ENCODE peak calls at places on chromosomes 16 and 17, in six cellular contexts. A is CD8-positive, alpha-beta memory T cell; O is suprapubic skin; X is upper lobe of right lung; F is Panc1; G is upper lobe of left lung. E is an unnamed sample.

GRCh38 chr17:56630202-56630601 is 36.7 kb downstream of the NOG start:
- DNase-seq in A (no peak), O (no peak), X (no peak), F (no peak), G (no peak), E (no peak)

GRCh38 chr16:75301804-75302203 is 50.4 kb upstream of the BCAR1 start:
- DNase-seq in A (no peak), O (no peak), X (no peak), F (no peak), G (no peak), E (no peak)

GRCh38 chr16:81513204-81514040 is 68.8 kb downstream of the CMIP start:
- DNase-seq in A (no peak), O (peak; percentile 75), X (no peak), F (no peak), G (peak; percentile 51), E (no peak)

GRCh38 chr17:74870512-74870911 is 2.3 kb downstream of the FDXR start:
- DNase-seq in A (no peak), O (peak; percentile 67), X (no peak), F (no peak), G (no peak), E (no peak)

GRCh38 chr17:77273397-77274136 is 132.8 kb downstream of the SEC14L1 start:
- DNase-seq in A (no peak), O (no peak), X (no peak), F (no peak), G (no peak), E (no peak)

GRCh38 chr16:67163903-67164558 is 514 bp upstream of the HSF4 start:
- DNase-seq in A (no peak), O (no peak), X (peak; percentile 73), F (no peak), G (no peak), E (no peak)

GRCh38 chr16:67257486-67258159 is 8.8 kb downstream of the SLC9A5 start:
- DNase-seq in A (no peak), O (peak; percentile 49), X (no peak), F (no peak), G (no peak), E (no peak)

GRCh38 chr16:78607465-78607864 is 508.0 kb downstream of the WWOX start:
- DNase-seq in A (no peak), O (no peak), X (no peak), F (no peak), G (no peak), E (no peak)

GRCh38 chr17:67481808-67482207 is 104.7 kb downstream of the PITPNC1 start:
- DNase-seq in A (no peak), O (no peak), X (no peak), F (no peak), G (no peak), E (no peak)

GRCh38 chr16:2043296-2043979 is 4.2 kb downstream of the NTHL1 start:
- DNase-seq in A (no peak), O (peak; percentile 65), X (peak; percentile 86), F (no peak), G (peak; percentile 91), E (no peak)

GRCh38 chr16:2042666-2043295 is 4.9 kb downstream of the NTHL1 start:
- DNase-seq in A (no peak), O (no peak), X (no peak), F (no peak), G (peak; percentile 47), E (no peak)

GRCh38 chr16:2043980-2044451 is 3.6 kb downstream of the NTHL1 start:
- DNase-seq in A (no peak), O (peak; percentile 70), X (peak; percentile 89), F (no peak), G (peak; percentile 89), E (no peak)

GRCh38 chr16:2046125-2046888 is 1.3 kb downstream of the NTHL1 start:
- DNase-seq in A (no peak), O (peak; percentile 59), X (no peak), F (no peak), G (no peak), E (no peak)

GRCh38 chr16:2044541-2044940 is 3.1 kb downstream of the NTHL1 start:
- DNase-seq in A (no peak), O (peak; percentile 61), X (no peak), F (no peak), G (no peak), E (no peak)
- H3K4me1 ChIP-seq in A (peaks cover 14% of the 10 kb centered on the region), O (peaks cover 67% of the 10 kb centered on the region), X (peaks cover 81% of the 10 kb centered on the region), F (peaks cover 39% of the 10 kb centered on the region), G (peaks cover 85% of the 10 kb centered on the region), E (peaks cover 24% of the 10 kb centered on the region)

DNA sequence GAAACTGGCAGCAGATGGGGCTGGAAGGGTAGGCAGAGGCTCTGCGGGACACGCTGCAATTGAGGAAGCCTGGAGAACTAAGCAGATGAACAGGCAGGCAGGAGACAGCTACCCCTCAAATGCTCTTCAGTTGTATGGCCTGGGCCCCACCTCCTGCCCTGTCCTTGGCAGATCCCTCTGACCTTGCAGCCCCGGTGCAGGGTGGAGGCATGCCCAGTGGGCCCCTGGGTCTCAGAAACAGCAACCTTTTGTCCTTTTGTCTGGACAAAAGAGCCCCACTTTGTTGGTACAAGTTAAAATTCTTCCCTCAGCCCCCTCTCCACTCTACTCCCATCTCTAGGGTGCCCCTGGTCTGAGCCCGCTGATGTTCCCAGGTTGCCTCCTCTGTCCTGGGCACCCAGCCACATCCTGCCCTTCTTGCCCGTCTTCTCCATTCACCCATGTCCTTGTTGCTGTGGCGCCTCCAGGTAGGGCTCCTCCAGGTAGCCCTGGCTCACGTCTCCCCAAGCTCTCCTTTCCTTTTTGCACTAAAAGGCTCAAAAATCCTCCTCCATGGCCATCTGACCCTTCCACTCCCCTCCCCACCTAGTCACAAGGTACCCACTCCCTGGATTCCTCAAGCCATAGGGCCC is 136.8 kb downstream of the CLEC16A start:
- DNase-seq in A (no peak), O (no peak), X (no peak), F (no peak), G (no peak), E (no peak)
- H3K4me1 ChIP-seq in A (peaks cover 26% of the 10 kb centered on the region), O (peaks cover 29% of the 10 kb centered on the region), X (peaks cover 11% of the 10 kb centered on the region), F (peaks cover 28% of the 10 kb centered on the region), G (peaks cover 11% of the 10 kb centered on the region), E (peaks cover 34% of the 10 kb centered on the region)

GRCh38 chr16:35339337-35339736 is 1879.9 kb downstream of the TP53TG3F start:
- DNase-seq in A (no peak), O (no peak), X (no peak), F (no peak), G (no peak), E (no peak)

GRCh38 chr16:35342012-35342411 is 1882.6 kb downstream of the TP53TG3F start:
- DNase-seq in A (no peak), O (no peak), X (no peak), F (no peak), G (no peak), E (no peak)

GRCh38 chr16:35344012-35344762 is 1884.8 kb downstream of the TP53TG3F start:
- DNase-seq in A (no peak), O (no peak), X (no peak), F (no peak), G (no peak), E (no peak)
- H3K4me1 ChIP-seq in A (no peaks in the 10 kb centered on the region), O (no peaks in the 10 kb centered on the region), X (no peaks in the 10 kb centered on the region), F (no peaks in the 10 kb centered on the region), G (no peaks in the 10 kb centered on the region), E (no peaks in the 10 kb centered on the region)

GRCh38 chr16:241866-242265 is 7.2 kb downstream of the FAM234A start:
- DNase-seq in A (no peak), O (no peak), X (no peak), F (no peak), G (no peak), E (no peak)

GRCh38 chr16:242281-242680 is 7.7 kb downstream of the FAM234A start:
- DNase-seq in A (no peak), O (no peak), X (no peak), F (no peak), G (no peak), E (no peak)

GRCh38 chr16:243348-243747 is 8.7 kb downstream of the FAM234A start:
- DNase-seq in A (no peak), O (no peak), X (no peak), F (no peak), G (no peak), E (no peak)

GRCh38 chr16:239948-240277 is 5.3 kb downstream of the FAM234A start:
- DNase-seq in A (no peak), O (no peak), X (no peak), F (no peak), G (no peak), E (no peak)

GRCh38 chr16:240559-240958 is 5.9 kb downstream of the FAM234A start:
- DNase-seq in A (no peak), O (no peak), X (no peak), F (no peak), G (no peak), E (no peak)
- H3K4me1 ChIP-seq in A (peaks cover 3% of the 10 kb centered on the region), O (peaks cover 12% of the 10 kb centered on the region), X (peaks cover 5% of the 10 kb centered on the region), F (peaks cover 2% of the 10 kb centered on the region), G (peaks cover 5% of the 10 kb centered on the region), E (peaks cover 4% of the 10 kb centered on the region)

GRCh38 chr16:89013692-89014455 is 36.9 kb upstream of the CBFA2T3 start:
- DNase-seq in A (no peak), O (no peak), X (peak; percentile 53), F (no peak), G (no peak), E (no peak)

GRCh38 chr16:89013111-89013510 is 36.1 kb upstream of the CBFA2T3 start:
- DNase-seq in A (no peak), O (no peak), X (peak; percentile 27), F (no peak), G (no peak), E (no peak)

GRCh38 chr16:89010210-89010925 is 33.4 kb upstream of the CBFA2T3 start:
- DNase-seq in A (no peak), O (no peak), X (peak; percentile 53), F (no peak), G (no peak), E (no peak)

GRCh38 chr16:89012622-89012995 is 35.6 kb upstream of the CBFA2T3 start:
- DNase-seq in A (no peak), O (no peak), X (no peak), F (no peak), G (no peak), E (no peak)

GRCh38 chr16:89011909-89012621 is 35.1 kb upstream of the CBFA2T3 start:
- DNase-seq in A (no peak), O (no peak), X (peak; percentile 11), F (no peak), G (no peak), E (no peak)
- H3K4me1 ChIP-seq in A (no peaks in the 10 kb centered on the region), O (no peaks in the 10 kb centered on the region), X (no peaks in the 10 kb centered on the region), F (no peaks in the 10 kb centered on the region), G (no peaks in the 10 kb centered on the region), E (no peaks in the 10 kb centered on the region)

GRCh38 chr17:38883592-38884526 is 14.0 kb downstream of the LASP1 start:
- DNase-seq in A (no peak), O (no peak), X (no peak), F (no peak), G (no peak), E (no peak)
- H3K4me1 ChIP-seq in A (peaks cover 97% of the 10 kb centered on the region), O (peaks cover 90% of the 10 kb centered on the region), X (peaks cover 74% of the 10 kb centered on the region), F (peaks cover 38% of the 10 kb centered on the region), G (peaks cover 83% of the 10 kb centered on the region), E (peaks cover 99% of the 10 kb centered on the region)

GRCh38 chr17:59830846-59831486 is 61.8 kb downstream of the TUBD1 start:
- DNase-seq in A (no peak), O (no peak), X (no peak), F (no peak), G (no peak), E (no peak)
- H3K4me1 ChIP-seq in A (peaks cover 48% of the 10 kb centered on the region), O (peaks cover 47% of the 10 kb centered on the region), X (peaks cover 48% of the 10 kb centered on the region), F (peaks cover 77% of the 10 kb centered on the region), G (peaks cover 23% of the 10 kb centered on the region), E (peaks cover 70% of the 10 kb centered on the region)